ENCODE peak calls at places on chromosomes 5 and 9, in ten cellular contexts. K is CD8-positive, alpha-beta T cell; F is Daoy; A is effector memory CD4-positive, alpha-beta T cell; O is anterior cingulate cortex; X is AG20443; P is activated naive CD4-positive, alpha-beta T cell treated with anti-CD3 and anti-CD28 coated beads for 36 hours; T is skeletal muscle cell; Z is NCI-H524 treated with DMSO at 0.1 percent for 48 hours; W is stomach. R is an unnamed sample.

GRCh38 chr5:67178085-67178484 is 18.5 kb downstream of the CD180 start:
- DNase-seq in K (no peak), F (no peak), A (no peak), O (no peak), X (no peak), P (no peak), T (peak), Z (no peak), W (no peak), R (no peak)

GRCh38 chr5:78659114-78659513 is 10.5 kb upstream of the LHFPL2 start:
- DNase-seq in K (no peak), F (no peak), A (no peak), O (no peak), X (no peak), P (no peak), T (no peak), Z (no peak), W (no peak), R (no peak)

GRCh38 chr5:80346055-80346454 is 26.3 kb downstream of the SPZ1 start:
- DNase-seq in K (peak), F (peak), A (peak), O (no peak), X (no peak), P (peak), T (no peak), Z (no peak), W (no peak), R (no peak)

GRCh38 chr9:92481029-92481633 is 1.2 kb downstream of the ASPN start:
- DNase-seq in K (no peak), F (peak), A (no peak), O (no peak), X (no peak), P (no peak), T (no peak), Z (no peak), W (no peak), R (no peak)

GRCh38 chr9:115668506-115668905 is 485.1 kb upstream of the PAPPA start:
- DNase-seq in K (no peak), F (peak), A (no peak), O (no peak), X (peak), P (no peak), T (peak), Z (no peak), W (no peak), R (no peak)

GRCh38 chr9:107705521-107705920 is 216.0 kb upstream of the KLF4 start:
- DNase-seq in K (no peak), F (no peak), A (no peak), O (no peak), X (no peak), P (no peak), T (peak), Z (no peak), W (no peak), R (no peak)

GRCh38 chr5:126403871-126404270 is 19.3 kb upstream of the GRAMD2B start:
- DNase-seq in K (no peak), F (no peak), A (no peak), O (no peak), X (no peak), P (no peak), T (no peak), Z (no peak), W (no peak), R (no peak)

GRCh38 chr5:170313344-170313743 is 15.8 kb upstream of the LCP2 start:
- DNase-seq in K (no peak), F (no peak), A (peak), O (no peak), X (no peak), P (peak), T (no peak), Z (no peak), W (no peak), R (no peak)

GRCh38 chr9:137650259-137650658 is 31.5 kb downstream of the EHMT1 start:
- DNase-seq in K (no peak), F (no peak), A (no peak), O (no peak), X (no peak), P (no peak), T (no peak), Z (no peak), W (no peak), R (no peak)

GRCh38 chr5:33721491-33722245 is 170.1 kb downstream of the ADAMTS12 start:
- DNase-seq in K (no peak), F (no peak), A (no peak), O (no peak), X (no peak), P (no peak), T (no peak), Z (no peak), W (no peak), R (no peak)

GRCh38 chr5:178326054-178326715 is 93.6 kb upstream of the PHYKPL start:
- DNase-seq in K (no peak), F (no peak), A (no peak), O (no peak), X (no peak), P (no peak), T (no peak), Z (no peak), W (no peak), R (no peak)

GRCh38 chr5:151550146-151550545 is 41.0 kb downstream of the FAT2 start:
- DNase-seq in K (no peak), F (no peak), A (no peak), O (no peak), X (no peak), P (no peak), T (no peak), Z (no peak), W (no peak), R (no peak)

GRCh38 chr5:149581931-149582768 is 852 bp downstream of the ARHGEF37 start:
- DNase-seq in K (no peak), F (peak), A (no peak), O (no peak), X (no peak), P (no peak), T (no peak), Z (peak), W (peak), R (no peak)